ENCODE peak calls at places on chromosomes 3 and 15, in ten cellular contexts. R is activated B cell treated with CpG ODN at 0.5 μM for 24 hours; X is WTC11; U is brain microvascular endothelial cell; B is BJ; Y is mesothelial cell of epicardium; C is AG09309; T is OCI-LY7; F is CD8-positive, alpha-beta T cell; G is endothelial cell. M is an unnamed sample.

GRCh38 chr15:90650956-90651689 is 66.0 kb upstream of the BLM start:
- DNase-seq in R (no peak), X (no peak), U (no peak), B (no peak), Y (no peak), C (no peak), T (no peak), F (no peak), G (no peak), M (no peak)

GRCh38 chr15:26102988-26103387 is 239.9 kb upstream of the ATP10A start:
- DNase-seq in R (no peak), X (no peak), U (no peak), B (no peak), Y (no peak), C (no peak), T (no peak), F (no peak), G (no peak), M (no peak)

GRCh38 chr3:98817546-98817945 is 54.4 kb downstream of the ST3GAL6 start:
- DNase-seq in R (no peak), X (no peak), U (no peak), B (no peak), Y (no peak), C (no peak), T (peak), F (no peak), G (no peak), M (no peak)

GRCh38 chr15:57549935-57550334 is 41.8 kb upstream of the MYZAP start:
- DNase-seq in R (no peak), X (no peak), U (no peak), B (no peak), Y (no peak), C (no peak), T (no peak), F (no peak), G (no peak), M (no peak)

GRCh38 chr3:119937229-119937628 is 155.3 kb downstream of the NR1I2 start:
- DNase-seq in R (no peak), X (no peak), U (no peak), B (no peak), Y (no peak), C (no peak), T (no peak), F (no peak), G (no peak), M (no peak)

GRCh38 chr3:150599611-150600297 is 3.4 kb upstream of the SELENOT start:
- DNase-seq in R (no peak), X (peak), U (peak), B (peak), Y (no peak), C (no peak), T (no peak), F (no peak), G (no peak), M (peak)

GRCh38 chr3:190094201-190094718 is 26.4 kb downstream of the P3H2 start:
- DNase-seq in R (no peak), X (no peak), U (no peak), B (no peak), Y (no peak), C (no peak), T (no peak), F (no peak), G (no peak), M (no peak)

GRCh38 chr15:33561407-33561806 is 250.6 kb downstream of the RYR3 start:
- DNase-seq in R (no peak), X (no peak), U (no peak), B (no peak), Y (no peak), C (no peak), T (no peak), F (no peak), G (no peak), M (no peak)

GRCh38 chr3:189964623-189965022 is 156.1 kb downstream of the P3H2 start:
- DNase-seq in R (no peak), X (no peak), U (no peak), B (no peak), Y (no peak), C (no peak), T (no peak), F (no peak), G (no peak), M (no peak)

GRCh38 chr3:177427096-177427495 is 229.8 kb upstream of the TBL1XR1 start:
- DNase-seq in R (no peak), X (no peak), U (no peak), B (no peak), Y (no peak), C (no peak), T (peak), F (no peak), G (no peak), M (no peak)

GRCh38 chr15:66751579-66751978 is 49.5 kb downstream of the SMAD6 start:
- DNase-seq in R (no peak), X (no peak), U (no peak), B (no peak), Y (no peak), C (no peak), T (peak), F (no peak), G (no peak), M (peak)

GRCh38 chr15:80474751-80475295 is 70.6 kb downstream of the ARNT2 start:
- DNase-seq in R (no peak), X (no peak), U (no peak), B (no peak), Y (no peak), C (no peak), T (no peak), F (no peak), G (no peak), M (no peak)

GRCh38 chr3:11720220-11721113 is 76.8 kb upstream of the VGLL4 start:
- DNase-seq in R (peak), X (peak), U (peak), B (no peak), Y (peak), C (no peak), T (peak), F (peak), G (peak), M (peak)

GRCh38 chr3:106114220-106114619 is 245.4 kb upstream of the CBLB start:
- DNase-seq in R (no peak), X (no peak), U (peak), B (no peak), Y (no peak), C (no peak), T (no peak), F (no peak), G (no peak), M (no peak)

GRCh38 chr15:70962084-70962483 is 69.5 kb downstream of the LRRC49 start:
- DNase-seq in R (no peak), X (no peak), U (no peak), B (no peak), Y (no peak), C (no peak), T (no peak), F (no peak), G (no peak), M (no peak)

GRCh38 chr3:194130807-194131589 is 5.0 kb upstream of the HES1 start:
- DNase-seq in R (no peak), X (peak), U (no peak), B (no peak), Y (no peak), C (no peak), T (peak), F (no peak), G (no peak), M (peak)

GRCh38 chr3:160403028-160403545 is 3.6 kb downstream of the SMC4 start:
- DNase-seq in R (no peak), X (no peak), U (no peak), B (no peak), Y (no peak), C (no peak), T (no peak), F (no peak), G (no peak), M (no peak)

GRCh38 chr3:169760479-169760878 is 4.4 kb downstream of the TERC start:
- DNase-seq in R (no peak), X (no peak), U (peak), B (no peak), Y (no peak), C (no peak), T (no peak), F (no peak), G (no peak), M (no peak)

GRCh38 chr15:38864827-38865604 is 300.4 kb upstream of the RASGRP1 start:
- DNase-seq in R (no peak), X (no peak), U (peak), B (peak), Y (no peak), C (peak), T (no peak), F (no peak), G (no peak), M (no peak)

GRCh38 chr15:79310985-79311900 is at the start of gene TMED3:
- DNase-seq in R (peak), X (peak), U (peak), B (peak), Y (peak), C (peak), T (peak), F (peak), G (peak), M (peak)
- TF ChIP-seq CTCF in R (no peak), X (no peak), U (peak), B (peak), Y (no peak), C (no peak), T (peak), F (no peak), G (no peak), M (peak)

GRCh38 chr3:111084911-111085310 is 13.3 kb downstream of the NECTIN3 start:
- DNase-seq in R (no peak), X (no peak), U (no peak), B (no peak), Y (no peak), C (no peak), T (no peak), F (no peak), G (no peak), M (no peak)

GRCh38 chr3:111081008-111081545 is 9.5 kb downstream of the NECTIN3 start:
- DNase-seq in R (no peak), X (no peak), U (no peak), B (peak), Y (no peak), C (no peak), T (no peak), F (no peak), G (no peak), M (peak)

GRCh38 chr3:111076732-111077131 is 5.1 kb downstream of the NECTIN3 start:
- DNase-seq in R (no peak), X (no peak), U (no peak), B (no peak), Y (no peak), C (no peak), T (no peak), F (no peak), G (no peak), M (peak)

GRCh38 chr3:111077384-111077783 is 5.8 kb downstream of the NECTIN3 start:
- DNase-seq in R (no peak), X (no peak), U (no peak), B (no peak), Y (no peak), C (no peak), T (no peak), F (no peak), G (no peak), M (no peak)

GRCh38 chr3:111080357-111080937 is 8.8 kb downstream of the NECTIN3 start:
- DNase-seq in R (no peak), X (no peak), U (no peak), B (no peak), Y (no peak), C (no peak), T (peak), F (no peak), G (no peak), M (no peak)
- TF ChIP-seq CTCF in R (no peak), X (no peak), U (peak), B (peak), Y (peak), C (peak), T (peak), F (peak), G (peak), M (peak)

GRCh38 chr3:53426918-53427317 is 67.5 kb upstream of the CACNA1D start:
- DNase-seq in R (no peak), X (no peak), U (no peak), B (no peak), Y (no peak), C (no peak), T (no peak), F (no peak), G (peak), M (peak)
- TF ChIP-seq CTCF in R (no peak), X (no peak), U (peak), B (no peak), Y (no peak), C (no peak), T (no peak), F (no peak), G (peak), M (no peak)

DNA sequence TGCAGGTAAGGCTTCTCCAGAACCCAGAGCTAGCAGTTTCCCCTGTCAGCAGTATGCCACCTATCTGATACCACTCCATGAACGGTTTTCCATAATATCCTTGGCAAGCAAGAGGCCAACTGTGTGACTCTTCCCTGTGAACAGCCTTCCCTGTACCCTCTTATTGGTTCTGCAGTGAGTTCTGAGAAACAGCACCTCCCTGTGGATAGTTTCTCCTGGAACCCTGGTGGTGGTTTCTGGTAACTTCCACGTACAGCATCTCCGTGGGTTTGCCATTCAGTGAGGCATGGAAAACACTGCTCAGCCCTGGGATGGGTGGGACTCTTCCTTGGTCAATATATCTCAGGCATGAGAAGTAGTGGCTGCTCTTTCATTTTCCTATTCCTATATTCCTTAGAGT is 19.4 kb upstream of the SERPINI2 start:
- DNase-seq in R (no peak), X (peak), U (no peak), B (no peak), Y (no peak), C (no peak), T (peak), F (no peak), G (peak), M (peak)
- TF ChIP-seq CTCF in R (no peak), X (peak), U (no peak), B (no peak), Y (peak), C (no peak), T (peak), F (no peak), G (peak), M (peak)

GRCh38 chr15:83066761-83067637 is at the start of gene BTBD1:
- DNase-seq in R (peak), X (peak), U (peak), B (peak), Y (peak), C (peak), T (peak), F (peak), G (peak), M (peak)
- TF ChIP-seq CTCF in R (no peak), X (no peak), U (peak), B (peak), Y (no peak), C (no peak), T (peak), F (no peak), G (peak), M (no peak)

DNA sequence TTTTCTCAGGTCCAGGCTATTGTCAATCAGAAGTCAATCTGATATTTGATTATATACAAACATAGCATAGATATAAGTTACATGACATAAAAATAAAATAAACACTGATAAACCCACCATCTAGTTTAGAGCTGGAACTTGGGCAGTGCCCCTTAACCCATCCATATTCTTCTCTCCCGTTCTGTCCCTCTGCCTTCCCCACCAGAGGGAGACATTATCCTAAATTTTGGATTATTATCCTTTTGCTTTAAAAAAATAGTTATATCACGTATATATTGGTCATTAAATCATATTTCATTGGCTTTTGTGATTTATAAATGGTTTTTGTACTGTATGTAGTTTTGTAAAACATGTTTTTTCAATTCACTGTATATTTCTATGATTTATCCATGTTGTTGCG is 107.9 kb downstream of the GMPS start:
- DNase-seq in R (no peak), X (no peak), U (no peak), B (no peak), Y (no peak), C (no peak), T (no peak), F (no peak), G (no peak), M (no peak)
- TF ChIP-seq CTCF in R (no peak), X (no peak), U (peak), B (peak), Y (no peak), C (peak), T (peak), F (no peak), G (no peak), M (no peak)

GRCh38 chr15:30030350-30030749 is 52.4 kb upstream of the GOLGA8J start:
- DNase-seq in R (no peak), X (no peak), U (no peak), B (no peak), Y (no peak), C (no peak), T (no peak), F (no peak), G (no peak), M (no peak)
- TF ChIP-seq CTCF in R (no peak), X (no peak), U (no peak), B (peak), Y (no peak), C (peak), T (peak), F (no peak), G (no peak), M (no peak)